ENCODE peak calls at places on chromosomes 4 and X, in four cellular contexts. S is astrocyte, T is kidney epithelial cell, Q is cardiac fibroblast. K is an unnamed sample.

GRCh38 chrX:150984164-150984824 is 1.2 kb downstream of the HMGB3 start:
- DNase-seq in S (no peak), T (no peak), Q (no peak), K (no peak)

GRCh38 chr4:4386736-4387392 is at the start of gene NSG1:
- DNase-seq in S (peak), T (no peak), Q (peak), K (no peak)

GRCh38 chr4:119587796-119588195 is 40.8 kb downstream of the PDE5A start:
- DNase-seq in S (no peak), T (no peak), Q (no peak), K (no peak)

GRCh38 chr4:124711469-124712416 is 789 bp downstream of the ANKRD50 start:
- DNase-seq in S (peak), T (peak), Q (peak), K (peak)

GRCh38 chrX:15864629-15865028 is 10.0 kb upstream of the AP1S2 start:
- DNase-seq in S (no peak), T (no peak), Q (no peak), K (no peak)

GRCh38 chr4:137601924-137602323 is 69.6 kb upstream of the PCDH18 start:
- DNase-seq in S (peak), T (no peak), Q (no peak), K (no peak)

GRCh38 chr4:8098506-8098905 is 60.1 kb downstream of the ABLIM2 start:
- DNase-seq in S (no peak), T (no peak), Q (no peak), K (no peak)

GRCh38 chr4:76301775-76302162 is 4.8 kb upstream of the STBD1 start:
- DNase-seq in S (peak), T (no peak), Q (no peak), K (no peak)

GRCh38 chrX:48800574-48801280 is 1.1 kb upstream of the HDAC6 start:
- DNase-seq in S (no peak), T (no peak), Q (no peak), K (no peak)

DNA sequence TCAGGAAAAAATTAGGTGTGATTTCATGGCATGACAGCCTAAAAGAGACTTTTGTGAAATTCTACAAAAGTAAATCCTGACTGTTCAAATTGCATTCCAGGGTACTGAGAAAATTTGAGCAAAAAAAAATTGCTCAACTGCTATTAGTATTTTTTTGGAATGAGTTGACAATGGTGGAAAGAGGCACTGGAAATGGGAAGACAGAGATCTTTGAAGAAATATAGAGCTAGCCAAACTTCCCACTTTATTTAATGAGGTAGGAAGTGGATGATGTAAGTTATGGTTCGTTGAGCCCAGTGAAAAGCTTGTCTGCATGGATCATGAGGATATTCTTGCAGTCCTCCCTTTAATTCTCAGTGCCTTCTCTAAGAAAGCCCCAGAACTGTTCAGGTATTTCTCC is 183.8 kb downstream of the PTTG2 start:
- DNase-seq in S (no peak), T (no peak), Q (peak), K (no peak)
- H3K4me3 ChIP-seq in S (no peak), T (no peak), Q (no peak), K (no peak)

GRCh38 chrX:45322820-45323219 is 122.1 kb upstream of the DIPK2B start:
- DNase-seq in S (peak), T (no peak), Q (peak), K (no peak)

GRCh38 chrX:45324941-45325340 is 124.3 kb upstream of the DIPK2B start:
- DNase-seq in S (peak), T (no peak), Q (peak), K (peak)

GRCh38 chrX:45323387-45323786 is 122.7 kb upstream of the DIPK2B start:
- DNase-seq in S (no peak), T (no peak), Q (no peak), K (no peak)

GRCh38 chrX:45320191-45320590 is 119.5 kb upstream of the DIPK2B start:
- DNase-seq in S (no peak), T (no peak), Q (no peak), K (no peak)

GRCh38 chrX:45322382-45322781 is 121.7 kb upstream of the DIPK2B start:
- DNase-seq in S (peak), T (peak), Q (peak), K (peak)
- TF ChIP-seq CTCF in S (peak), T (peak), Q (peak), K (peak)

GRCh38 chr4:155062948-155063347 is 145.5 kb upstream of the NPY2R start:
- DNase-seq in S (no peak), T (no peak), Q (peak), K (no peak)

GRCh38 chr4:155066871-155067270 is 141.6 kb upstream of the NPY2R start:
- DNase-seq in S (no peak), T (no peak), Q (no peak), K (no peak)

GRCh38 chr4:155060419-155060818 is 148.0 kb upstream of the NPY2R start:
- DNase-seq in S (no peak), T (no peak), Q (peak), K (no peak)

DNA sequence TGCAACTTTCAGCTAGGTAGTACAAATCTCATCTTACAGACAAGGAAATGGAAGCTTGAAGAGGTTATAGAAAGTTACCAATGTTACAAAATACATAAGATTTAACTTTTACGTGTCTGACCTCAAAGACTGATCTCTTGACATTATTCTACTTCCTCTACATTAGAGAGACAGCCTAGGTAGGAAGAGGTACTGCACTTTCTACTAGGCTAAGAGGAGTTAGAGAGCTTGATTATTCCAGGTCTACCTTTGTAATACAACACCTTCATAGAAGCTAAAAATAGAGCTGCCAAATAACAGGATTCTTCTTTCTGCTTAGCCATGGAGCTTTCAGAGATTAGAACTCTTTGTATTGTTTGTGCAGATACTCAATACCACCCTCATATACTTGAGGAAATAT is 147.6 kb upstream of the NPY2R start:
- DNase-seq in S (no peak), T (no peak), Q (no peak), K (no peak)
- H3K4me3 ChIP-seq in S (no peak), T (no peak), Q (no peak), K (no peak)

DNA sequence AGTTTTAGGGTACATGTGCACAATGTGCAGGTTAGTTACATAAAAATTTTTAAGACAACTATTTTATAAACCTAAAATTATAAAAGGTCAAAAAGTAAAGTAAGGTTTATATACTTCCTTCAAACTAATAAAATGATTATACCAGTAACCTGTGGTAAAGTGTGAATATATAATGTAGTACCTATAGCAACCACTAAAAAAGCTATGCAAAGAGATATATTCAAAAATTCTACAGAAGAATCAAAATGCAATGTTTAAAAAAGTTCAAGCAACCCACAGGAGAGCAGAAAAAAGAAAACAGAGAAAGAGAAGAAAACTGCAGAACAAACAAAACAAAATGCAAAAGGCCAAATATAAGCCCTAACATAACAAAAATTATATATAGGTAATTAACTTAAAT is 379.5 kb upstream of the GALNTL6 start:
- DNase-seq in S (no peak), T (no peak), Q (no peak), K (no peak)
- TF ChIP-seq CTCF in S (no peak), T (no peak), Q (no peak), K (no peak)